ENCODE peak calls at places on chromosomes 12 and 14, in ten cellular contexts. W is fibroblast of mammary gland; A is CD4-positive, alpha-beta T cell; G is neural crest cell; N is tibial nerve; M is choroid plexus epithelial cell; R is B cell; V is AG04449; K is cardiac fibroblast; F is cardiac muscle cell. P is an unnamed sample.

GRCh38 chr14:35988972-35989690 is 163.0 kb downstream of the BRMS1L start:
- DNase-seq in R (no peak), F (no peak), M (no peak), G (no peak), N (no peak), V (no peak), W (no peak), K (no peak), A (no peak), P (no peak)

GRCh38 chr14:72104011-72104613 is 171.9 kb downstream of the RGS6 start:
- DNase-seq in M (peak), V (no peak), A (no peak), K (no peak), W (no peak), N (no peak), F (peak), G (peak), R (no peak), P (peak)

GRCh38 chr14:99127651-99128167 is 144.3 kb downstream of the BCL11B start:
- DNase-seq in F (no peak), V (peak), K (peak), A (no peak), N (no peak), M (peak), W (no peak), R (no peak), G (no peak), P (no peak)

GRCh38 chr12:115871714-115872113 is 405.8 kb downstream of the MED13L start:
- DNase-seq in W (peak), A (no peak), V (no peak), G (peak), F (peak), K (peak), R (no peak), N (no peak), M (peak), P (peak)

GRCh38 chr12:122729583-122730214 is 945 bp downstream of the HCAR1 start:
- DNase-seq in W (no peak), R (no peak), K (no peak), G (no peak), V (no peak), M (no peak), N (no peak), F (no peak), A (no peak), P (no peak)

GRCh38 chr12:66066071-66066928 is 64.2 kb downstream of the LLPH start:
- DNase-seq in A (no peak), K (peak), R (no peak), W (peak), M (peak), F (peak), V (peak), G (no peak), N (no peak), P (peak)

GRCh38 chr12:107134558-107134957 is 41.2 kb upstream of the CRY1 start:
- DNase-seq in V (no peak), N (no peak), W (peak), R (no peak), M (no peak), K (no peak), A (peak), F (no peak), G (no peak), P (peak)

GRCh38 chr14:89856871-89857345 is 97.6 kb downstream of the EFCAB11 start:
- DNase-seq in K (peak), V (no peak), F (no peak), M (peak), A (no peak), W (peak), R (no peak), N (no peak), G (no peak), P (no peak)

GRCh38 chr12:66103011-66103913 is 27.3 kb downstream of the LLPH start:
- DNase-seq in W (no peak), N (no peak), A (no peak), M (no peak), R (no peak), F (no peak), K (no peak), G (no peak), V (no peak), P (peak)

GRCh38 chr12:49288412-49288853 is 6.5 kb upstream of the PRPH start:
- DNase-seq in K (peak), F (peak), V (no peak), A (peak), N (peak), W (peak), G (peak), M (peak), R (peak), P (peak)

GRCh38 chr12:12976366-12976765 is 23.7 kb downstream of the HEBP1 start:
- DNase-seq in K (peak), W (peak), A (no peak), V (peak), M (peak), R (no peak), F (no peak), G (no peak), N (no peak), P (no peak)

GRCh38 chr12:12973019-12973418 is 21.0 kb upstream of the GPRC5D start:
- DNase-seq in G (no peak), N (no peak), V (no peak), K (no peak), A (no peak), M (no peak), F (no peak), R (no peak), W (no peak), P (no peak)

GRCh38 chr12:12977231-12977630 is 22.8 kb downstream of the HEBP1 start:
- DNase-seq in F (no peak), N (no peak), A (no peak), K (no peak), M (no peak), W (no peak), V (no peak), R (no peak), G (no peak), P (no peak)

GRCh38 chr12:12974211-12974610 is 22.2 kb upstream of the GPRC5D start:
- DNase-seq in M (no peak), G (no peak), K (no peak), W (no peak), F (no peak), A (no peak), V (no peak), N (no peak), R (no peak), P (no peak)

DNA sequence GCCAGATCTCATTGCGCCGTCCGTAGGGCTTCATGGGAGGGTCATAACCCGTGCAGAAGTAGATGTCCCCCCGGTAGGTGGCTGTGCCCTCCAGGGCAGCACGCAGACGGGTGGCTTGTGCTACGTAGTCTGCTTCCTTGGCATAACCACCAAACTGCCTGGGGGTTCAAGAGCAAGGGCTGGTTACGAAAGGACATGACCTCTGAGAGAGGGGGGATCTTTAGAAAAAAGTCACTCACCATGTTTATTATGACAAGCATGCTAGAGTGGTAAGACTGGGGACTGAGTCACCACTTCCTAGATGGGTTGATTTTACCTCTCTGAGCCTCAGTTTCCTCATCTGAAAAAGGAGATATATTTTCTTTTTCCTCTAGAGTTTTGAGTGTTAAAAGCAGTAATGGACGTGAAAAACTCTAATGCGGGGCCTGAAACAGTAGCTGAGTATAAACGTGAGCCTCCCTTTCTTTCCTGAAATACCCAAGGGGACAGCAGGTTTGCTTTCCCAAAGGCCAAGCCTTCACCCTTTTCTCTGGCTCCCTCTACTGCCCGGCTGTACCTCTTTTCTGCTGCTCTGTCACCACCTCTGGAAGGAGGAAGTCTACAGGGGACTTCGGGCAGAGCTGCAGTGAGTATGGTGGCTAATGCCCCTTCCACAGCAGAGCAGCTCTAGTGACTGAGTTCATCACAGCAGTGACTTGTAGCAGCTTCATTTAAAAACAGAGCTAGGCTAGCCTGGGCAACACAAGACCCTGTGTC is 23.5 kb upstream of the GPRC5D start:
- DNase-seq in F (peak), R (no peak), V (no peak), K (peak), A (no peak), N (no peak), M (peak), G (no peak), W (peak), P (no peak)
- TF ChIP-seq CTCF in F (peak), R (no peak), V (peak), K (peak), A (no peak), N (peak), M (peak), G (no peak), W (peak), P (no peak)

GRCh38 chr14:21796912-21797311 is 123.3 kb upstream of the OR4E1 start:
- DNase-seq in N (no peak), R (no peak), V (no peak), F (peak), G (no peak), M (peak), A (no peak), W (no peak), K (no peak), P (peak)
- TF ChIP-seq CTCF in N (no peak), R (no peak), V (no peak), F (no peak), G (no peak), M (peak), A (no peak), W (no peak), K (no peak), P (no peak)

GRCh38 chr14:104969741-104970230 is 8.4 kb downstream of the AHNAK2 start:
- DNase-seq in M (no peak), V (no peak), W (no peak), K (no peak), R (no peak), A (no peak), F (no peak), G (no peak), N (no peak), P (no peak)

GRCh38 chr14:104970231-104971068 is 7.7 kb downstream of the AHNAK2 start:
- DNase-seq in R (no peak), A (no peak), V (no peak), G (no peak), W (peak), M (peak), F (no peak), K (peak), N (peak), P (no peak)

GRCh38 chr14:104967414-104968152 is 10.6 kb downstream of the AHNAK2 start:
- DNase-seq in M (peak), K (peak), N (no peak), F (peak), V (no peak), W (peak), A (no peak), R (no peak), G (no peak), P (no peak)

GRCh38 chr14:104968153-104968527 is 10.0 kb downstream of the AHNAK2 start:
- DNase-seq in R (no peak), A (no peak), K (peak), F (peak), M (peak), G (no peak), W (peak), N (peak), V (no peak), P (no peak)

DNA sequence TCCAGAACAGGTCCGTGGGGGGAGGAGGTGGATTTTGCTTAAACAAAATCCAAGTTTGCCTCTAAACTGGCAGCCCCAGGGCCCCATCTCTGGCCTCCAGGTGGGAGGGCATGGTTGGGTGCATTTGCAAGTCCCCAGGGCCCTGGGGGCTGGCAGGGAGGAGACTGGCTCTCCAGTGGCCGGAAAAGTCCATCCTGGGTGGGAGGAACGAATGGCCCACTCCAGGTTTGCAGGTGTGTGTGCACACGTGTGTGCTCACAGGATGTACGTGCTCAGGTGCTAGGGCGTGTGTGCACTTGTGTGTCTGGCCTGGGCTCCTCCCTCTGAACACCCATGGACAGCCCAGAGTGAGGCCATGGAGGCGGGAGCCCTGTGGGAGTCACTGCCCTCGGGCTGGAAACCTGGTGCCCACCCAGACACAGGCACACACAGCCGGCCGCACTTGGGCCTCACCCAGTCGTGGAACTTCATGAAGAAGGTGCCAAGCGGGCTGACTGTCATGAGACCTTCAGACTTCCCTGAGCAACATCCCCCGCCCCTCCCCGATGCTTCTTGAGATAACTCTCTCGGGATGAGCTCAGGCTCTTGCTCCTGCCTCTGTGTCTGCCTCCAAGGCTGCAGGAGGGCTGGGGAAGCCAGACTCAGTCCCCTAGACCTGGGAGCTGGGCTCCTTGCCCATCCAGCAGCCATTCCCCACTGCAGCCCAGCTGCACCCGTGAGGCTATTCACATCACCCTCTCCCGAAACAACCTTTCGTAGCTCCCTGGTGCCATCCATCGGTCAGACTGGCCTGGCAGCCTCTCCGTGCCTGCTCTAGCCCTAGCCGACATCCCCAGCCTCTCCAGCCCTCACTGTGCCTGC is 9.4 kb downstream of the AHNAK2 start:
- DNase-seq in A (no peak), V (no peak), K (peak), N (no peak), G (no peak), W (peak), R (no peak), M (peak), F (no peak), P (no peak)
- TF ChIP-seq CTCF in A (no peak), V (no peak), K (peak), N (no peak), G (no peak), W (no peak), R (no peak), M (no peak), F (peak), P (no peak)

GRCh38 chr12:29427964-29428363 is 47.0 kb upstream of the ERGIC2 start:
- DNase-seq in A (peak), M (peak), N (no peak), V (no peak), K (peak), F (no peak), G (no peak), W (no peak), R (no peak), P (no peak)
- TF ChIP-seq CTCF in A (peak), M (peak), N (no peak), V (no peak), K (peak), F (peak), G (no peak), W (no peak), R (peak), P (peak)

GRCh38 chr14:23406244-23406643 is 1.8 kb downstream of the MYH6 start:
- DNase-seq in M (no peak), F (no peak), W (no peak), G (no peak), K (no peak), N (no peak), A (no peak), V (no peak), R (peak), P (no peak)

GRCh38 chr14:23404331-23404900 is 3.7 kb downstream of the MYH6 start:
- DNase-seq in R (no peak), V (no peak), K (no peak), F (peak), N (no peak), M (no peak), W (no peak), A (no peak), G (no peak), P (no peak)

GRCh38 chr14:23405096-23405495 is 3.0 kb downstream of the MYH6 start:
- DNase-seq in G (no peak), M (no peak), A (no peak), K (no peak), R (no peak), F (no peak), V (no peak), N (no peak), W (no peak), P (no peak)

GRCh38 chr14:23406725-23407355 is 1.2 kb downstream of the MYH6 start:
- DNase-seq in M (no peak), K (no peak), R (no peak), A (no peak), G (no peak), F (no peak), V (no peak), W (no peak), N (no peak), P (no peak)

DNA sequence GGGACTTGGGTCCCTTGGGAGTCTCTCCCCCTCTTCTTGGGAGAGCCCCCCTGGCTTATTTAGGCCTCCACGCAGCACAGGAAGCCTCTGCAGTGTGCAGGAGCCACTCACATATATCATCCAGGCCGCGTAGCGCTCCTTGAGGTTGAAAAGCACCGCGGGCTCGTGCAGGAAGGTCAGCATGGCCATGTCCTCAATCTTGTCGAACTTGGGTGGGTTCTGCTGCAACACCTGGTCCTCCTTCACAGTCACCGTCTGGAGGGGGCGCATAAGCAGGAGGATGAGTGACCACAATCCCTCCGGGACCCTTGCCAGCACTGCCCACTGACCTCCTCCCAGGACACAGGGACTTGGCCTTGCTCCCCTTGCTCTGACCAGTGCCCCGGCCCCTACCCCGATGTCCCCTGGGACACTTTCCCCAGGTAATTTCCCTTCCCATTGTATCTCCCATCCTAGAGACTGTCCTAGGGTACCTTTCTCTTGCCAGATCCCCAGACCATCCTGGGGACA is 2.5 kb downstream of the MYH6 start:
- DNase-seq in V (no peak), W (no peak), F (no peak), R (no peak), N (no peak), A (no peak), G (no peak), M (no peak), K (no peak), P (no peak)
- TF ChIP-seq CTCF in V (no peak), W (no peak), F (no peak), R (no peak), N (no peak), A (no peak), G (no peak), M (no peak), K (no peak), P (no peak)